ENCODE peak calls at places on chromosomes 11 and 22, in ten cellular contexts. J is psoas muscle, Q is breast epithelium, T is sigmoid colon, Y is A549, B is Panc1, A is neural progenitor cell, U is tibial artery, H is heart right ventricle, V is GM23248. R is an unnamed sample. For H3K4me1, the result is how much of the 10 kb centered on the place peaks cover.

GRCh38 chr11:69080361-69080973 is 31.7 kb downstream of the TPCN2 start:
- DNase-seq in A (no peak), Y (peak), Q (no peak), V (peak), U (no peak), B (no peak), J (no peak), H (no peak), T (no peak), R (no peak)

GRCh38 chr11:30143098-30143705 is 87.6 kb upstream of the FSHB start:
- DNase-seq in A (peak), V (peak), U (no peak), H (no peak), Y (peak), B (peak), Q (no peak), J (no peak), T (no peak), R (no peak)

GRCh38 chr22:46107089-46107664 is 43.1 kb upstream of the PPARA start:
- DNase-seq in Q (peak), T (peak), V (peak), A (no peak), U (no peak), J (peak), Y (no peak), B (no peak), H (no peak), R (peak)

GRCh38 chr11:92707173-92707619 is 262.3 kb upstream of the MTNR1B start:
- DNase-seq in T (no peak), Q (no peak), B (no peak), V (no peak), Y (no peak), J (peak), U (no peak), H (no peak), A (peak), R (no peak)

GRCh38 chr22:38504731-38505594 is 1.1 kb downstream of the DDX17 start:
- DNase-seq in T (peak), V (peak), A (peak), Y (peak), U (peak), Q (no peak), J (peak), B (no peak), H (peak), R (peak)

GRCh38 chr22:33971561-33971961 is 51.3 kb upstream of the LARGE1 start:
- DNase-seq in B (no peak), U (no peak), T (no peak), J (no peak), H (no peak), Q (no peak), V (peak), A (peak), Y (no peak), R (no peak)

GRCh38 chr11:69010964-69011623 is 2.0 kb downstream of the MRGPRF start:
- DNase-seq in A (peak), U (peak), B (no peak), H (peak), Y (peak), V (peak), Q (peak), T (peak), J (peak), R (peak)

GRCh38 chr22:44357962-44358553 is 45.3 kb upstream of the SHISAL1 start:
- DNase-seq in H (no peak), A (peak), V (no peak), Y (no peak), B (no peak), Q (no peak), T (peak), U (no peak), J (peak), R (peak)

GRCh38 chr11:17846852-17847453 is 112.4 kb downstream of the KCNC1 start:
- DNase-seq in B (no peak), U (no peak), Y (peak), A (peak), J (peak), Q (no peak), V (peak), T (no peak), H (peak), R (no peak)

GRCh38 chr11:95521862-95522261 is 267.7 kb downstream of the FAM76B start:
- DNase-seq in Q (no peak), V (no peak), U (no peak), J (no peak), B (no peak), A (no peak), Y (no peak), H (no peak), T (no peak), R (no peak)

GRCh38 chr11:111414267-111414931 is 35.3 kb upstream of the POU2AF1 start:
- DNase-seq in Q (no peak), V (no peak), U (no peak), T (no peak), A (no peak), B (no peak), H (no peak), J (no peak), Y (no peak), R (no peak)

GRCh38 chr11:79896258-79896657 is 455.4 kb upstream of the TENM4 start:
- DNase-seq in A (no peak), T (no peak), V (no peak), Y (no peak), J (no peak), H (no peak), B (no peak), U (no peak), Q (no peak), R (no peak)

GRCh38 chr22:49550766-49551362 is 276.8 kb downstream of the BRD1 start:
- DNase-seq in U (no peak), Y (no peak), B (no peak), T (peak), V (no peak), Q (peak), J (no peak), H (no peak), A (no peak), R (no peak)

GRCh38 chr11:61693897-61694840 is 14.0 kb downstream of the DAGLA start:
- DNase-seq in Q (no peak), T (peak), B (no peak), U (no peak), H (peak), A (no peak), J (no peak), V (no peak), Y (no peak), R (peak)

GRCh38 chr11:133399855-133400625 is 132.3 kb downstream of the OPCML start:
- DNase-seq in U (no peak), J (no peak), Y (no peak), V (no peak), H (no peak), B (no peak), Q (no peak), T (no peak), A (no peak), R (no peak)

GRCh38 chr22:25814685-25815084 is 72.7 kb downstream of the MYO18B start:
- DNase-seq in H (no peak), A (no peak), T (no peak), U (no peak), V (no peak), J (no peak), B (no peak), Q (no peak), Y (no peak), R (no peak)

GRCh38 chr22:50529416-50530279 is at the start of gene TYMP:
- DNase-seq in Q (no peak), H (peak), J (peak), V (peak), T (peak), A (peak), Y (no peak), B (no peak), U (no peak), R (peak)

GRCh38 chr11:18419040-18419439 is 6.9 kb downstream of the LDHC start:
- DNase-seq in H (no peak), U (no peak), Y (no peak), A (no peak), J (no peak), T (no peak), B (no peak), Q (no peak), V (no peak), R (no peak)

DNA sequence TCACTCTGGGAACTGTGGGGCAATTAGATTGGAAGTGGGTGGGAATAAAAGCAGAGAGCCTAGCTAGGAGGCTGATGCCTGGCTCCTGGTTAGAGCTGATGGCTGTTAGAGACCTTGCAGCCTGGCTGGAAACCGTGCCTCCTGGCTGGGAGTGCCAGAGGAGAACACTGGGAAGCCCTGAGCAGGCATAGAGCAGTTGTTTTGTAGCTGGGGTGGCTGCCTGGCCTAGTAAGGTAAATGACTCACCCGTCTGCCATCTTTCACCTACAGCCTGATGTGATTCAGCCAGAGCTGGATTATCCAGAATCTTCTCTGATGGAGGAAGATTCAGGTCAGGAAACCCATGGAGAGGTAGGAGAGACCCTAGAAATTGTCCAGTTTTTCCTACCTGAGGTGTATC is 6.1 kb downstream of the UQCR10 start:
- DNase-seq in B (no peak), A (no peak), Y (peak), Q (no peak), H (no peak), V (peak), J (peak), U (no peak), T (no peak), R (no peak)
- H3K27ac ChIP-seq in B (no peak), A (no peak), Y (peak), Q (no peak), H (peak), V (peak), J (peak), U (no peak), T (no peak), R (no peak)

GRCh38 chr11:36455658-36456111 is 54.4 kb downstream of the TRAF6 start:
- DNase-seq in A (peak), B (no peak), U (peak), Q (no peak), H (peak), Y (peak), V (peak), J (peak), T (peak), R (peak)

GRCh38 chr11:36456136-36456535 is 53.9 kb downstream of the TRAF6 start:
- DNase-seq in Q (no peak), H (no peak), T (no peak), Y (no peak), J (no peak), U (no peak), B (no peak), A (no peak), V (no peak), R (no peak)

GRCh38 chr11:36453678-36454077 is 56.4 kb downstream of the TRAF6 start:
- DNase-seq in U (no peak), B (no peak), Q (no peak), T (no peak), A (no peak), Y (peak), V (peak), J (no peak), H (no peak), R (no peak)

GRCh38 chr11:36454551-36454950 is 55.5 kb downstream of the TRAF6 start:
- DNase-seq in Q (no peak), J (no peak), Y (no peak), V (no peak), B (no peak), H (no peak), T (no peak), A (no peak), U (no peak), R (no peak)

GRCh38 chr11:36454991-36455611 is 55.0 kb downstream of the TRAF6 start:
- DNase-seq in Q (no peak), B (no peak), A (peak), J (no peak), U (no peak), Y (no peak), H (peak), T (no peak), V (peak), R (no peak)
- H3K4me1 ChIP-seq in Q (under half), B (under half), A (under half), J (under half), U (under half), Y (under half), H (half or more), T (under half), V (under half), R (under half)

GRCh38 chr11:108824601-108825000 is 159.7 kb downstream of the DDX10 start:
- DNase-seq in V (no peak), A (no peak), J (no peak), U (no peak), Y (no peak), T (no peak), Q (no peak), B (no peak), H (no peak), R (no peak)
- H3K27ac ChIP-seq in V (no peak), A (no peak), J (no peak), U (no peak), Y (no peak), T (no peak), Q (no peak), B (no peak), H (no peak), R (no peak)

GRCh38 chr22:40605676-40606250 is 30.8 kb downstream of the MRTFA start:
- DNase-seq in B (no peak), A (no peak), Q (no peak), Y (no peak), U (no peak), H (no peak), V (peak), J (no peak), T (no peak), R (no peak)
- H3K4me1 ChIP-seq in B (half or more), A (under half), Q (under half), Y (half or more), U (under half), H (half or more), V (half or more), J (half or more), T (under half), R (under half)

GRCh38 chr11:13503393-13503792 is 7.6 kb upstream of the PTH start:
- DNase-seq in A (no peak), B (no peak), V (no peak), U (no peak), T (no peak), J (no peak), Q (no peak), Y (no peak), H (no peak), R (no peak)

GRCh38 chr11:13502492-13502891 is 6.7 kb upstream of the PTH start:
- DNase-seq in H (no peak), T (no peak), A (no peak), B (no peak), J (no peak), Q (no peak), Y (no peak), U (no peak), V (no peak), R (no peak)
- H3K27ac ChIP-seq in H (no peak), T (no peak), A (no peak), B (no peak), J (no peak), Q (no peak), Y (no peak), U (no peak), V (no peak), R (no peak)

GRCh38 chr11:35079581-35079980 is 59.4 kb upstream of the CD44 start:
- DNase-seq in H (no peak), A (no peak), U (no peak), J (no peak), Y (no peak), V (no peak), Q (no peak), B (no peak), T (no peak), R (no peak)
- H3K4me1 ChIP-seq in H (under half), A (under half), U (under half), J (under half), Y (under half), V (under half), Q (under half), B (half or more), T (under half), R (under half)

GRCh38 chr11:26573896-26574295 is 1.8 kb upstream of the MUC15 start:
- DNase-seq in A (no peak), B (no peak), U (no peak), V (no peak), J (no peak), Y (no peak), T (no peak), Q (no peak), H (no peak), R (no peak)

GRCh38 chr11:26578998-26579635 is 7.1 kb upstream of the MUC15 start:
- DNase-seq in A (no peak), H (no peak), T (no peak), Q (no peak), Y (no peak), V (peak), B (no peak), U (no peak), J (no peak), R (no peak)

GRCh38 chr11:26579683-26580082 is 7.6 kb upstream of the MUC15 start:
- DNase-seq in A (no peak), B (no peak), H (no peak), V (peak), J (no peak), T (no peak), Y (no peak), Q (no peak), U (no peak), R (no peak)

GRCh38 chr11:26572770-26573402 is 823 bp upstream of the MUC15 start:
- DNase-seq in V (no peak), H (no peak), J (no peak), Y (no peak), B (no peak), T (no peak), A (peak), Q (no peak), U (no peak), R (no peak)

DNA sequence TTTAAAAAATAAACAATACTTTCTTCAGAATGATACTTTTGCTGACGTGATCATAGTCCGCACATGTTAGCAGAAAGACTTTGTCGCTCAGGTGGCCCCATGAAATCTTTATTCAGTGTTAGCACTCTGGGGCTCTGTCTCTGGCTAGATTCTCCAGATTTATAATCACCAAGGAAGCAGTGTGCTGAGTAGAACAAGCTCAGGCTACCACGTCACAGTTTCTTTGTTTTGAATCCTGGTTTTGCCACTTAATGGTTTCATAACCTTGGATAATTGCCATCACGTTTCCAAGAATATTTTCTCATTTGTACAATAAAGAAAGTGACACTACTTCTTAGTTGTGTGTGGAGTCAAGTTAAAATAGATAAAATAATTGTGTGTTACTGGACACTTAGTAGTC is 3.9 kb upstream of the MUC15 start:
- DNase-seq in J (no peak), A (no peak), Y (no peak), V (no peak), U (no peak), H (no peak), Q (no peak), T (no peak), B (no peak), R (no peak)
- H3K27ac ChIP-seq in J (no peak), A (no peak), Y (no peak), V (no peak), U (no peak), H (no peak), Q (peak), T (no peak), B (no peak), R (no peak)

GRCh38 chr11:45660717-45661416 is 4.6 kb downstream of the CHST1 start:
- DNase-seq in B (no peak), U (no peak), J (no peak), Q (no peak), H (no peak), V (no peak), T (peak), A (peak), Y (no peak), R (no peak)

GRCh38 chr11:45662096-45662664 is 3.2 kb downstream of the CHST1 start:
- DNase-seq in B (no peak), U (no peak), H (no peak), Y (no peak), T (peak), J (no peak), A (no peak), V (no peak), Q (no peak), R (peak)

GRCh38 chr11:45662665-45663485 is 2.5 kb downstream of the CHST1 start:
- DNase-seq in A (peak), V (peak), B (no peak), Y (peak), H (no peak), J (no peak), T (peak), Q (no peak), U (no peak), R (peak)

GRCh38 chr11:45659818-45660160 is 5.6 kb downstream of the CHST1 start:
- DNase-seq in B (no peak), T (peak), J (no peak), H (no peak), V (no peak), Q (no peak), A (no peak), U (no peak), Y (no peak), R (no peak)

DNA sequence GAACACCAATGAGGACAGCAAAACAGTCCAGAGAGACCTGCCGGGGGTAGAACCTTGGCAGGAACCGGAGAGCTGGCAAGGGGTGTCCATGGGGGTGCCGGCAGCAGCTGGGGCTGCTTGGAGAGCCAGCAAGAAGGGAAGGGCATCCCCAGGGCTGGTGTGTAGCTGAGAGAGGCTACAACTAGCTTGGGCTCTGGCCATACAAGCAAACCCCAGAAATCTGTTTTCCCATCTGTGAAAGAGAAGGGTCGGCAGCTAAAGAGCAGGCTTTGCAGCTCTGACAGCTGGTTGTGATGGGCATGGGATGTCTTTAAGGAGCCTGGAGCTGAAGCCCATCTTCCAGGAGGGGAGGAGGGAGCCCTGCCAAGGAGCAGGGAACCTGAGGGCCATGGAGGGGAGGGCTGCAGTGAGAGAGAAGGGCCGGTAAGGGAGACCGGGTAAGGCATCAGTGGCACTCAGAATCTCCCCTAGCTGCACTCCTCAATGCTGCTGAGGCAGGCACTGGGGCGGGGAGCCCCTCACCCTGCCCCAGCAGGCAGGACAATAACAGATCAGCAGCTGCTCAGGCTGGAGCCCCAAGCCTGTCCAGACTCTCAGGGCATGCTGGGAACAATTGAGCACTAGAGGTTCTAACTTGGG is 3.9 kb downstream of the CHST1 start:
- DNase-seq in V (no peak), T (peak), B (no peak), U (no peak), H (no peak), Y (no peak), J (no peak), Q (no peak), A (no peak), R (peak)
- H3K4me1 ChIP-seq in V (under half), T (under half), B (under half), U (under half), H (half or more), Y (under half), J (under half), Q (under half), A (under half), R (under half)

GRCh38 chr11:134742228-134742612 is 330.2 kb upstream of the B3GAT1 start:
- DNase-seq in B (no peak), V (no peak), H (no peak), J (no peak), T (no peak), A (no peak), Q (no peak), U (no peak), Y (no peak), R (no peak)

GRCh38 chr11:134740590-134741342 is 328.7 kb upstream of the B3GAT1 start:
- DNase-seq in Y (no peak), T (no peak), A (no peak), Q (no peak), J (no peak), H (no peak), U (no peak), V (no peak), B (no peak), R (no peak)

GRCh38 chr11:134743809-134744195 is 331.8 kb upstream of the B3GAT1 start:
- DNase-seq in B (no peak), H (no peak), U (no peak), J (no peak), Y (no peak), V (no peak), A (no peak), T (no peak), Q (no peak), R (no peak)

GRCh38 chr11:134742956-134743808 is 331.1 kb upstream of the B3GAT1 start:
- DNase-seq in A (no peak), B (no peak), Y (no peak), J (no peak), V (no peak), U (no peak), Q (no peak), T (no peak), H (no peak), R (no peak)

GRCh38 chr11:134741453-134742227 is 329.6 kb upstream of the B3GAT1 start:
- DNase-seq in Y (no peak), Q (no peak), J (no peak), T (no peak), A (no peak), V (no peak), B (no peak), U (no peak), H (no peak), R (no peak)
- H3K27ac ChIP-seq in Y (no peak), Q (no peak), J (no peak), T (no peak), A (no peak), V (no peak), B (no peak), U (peak), H (no peak), R (no peak)

GRCh38 chr22:22166941-22167713 is 77.5 kb upstream of the VPREB1 start:
- DNase-seq in H (no peak), B (no peak), Q (no peak), T (no peak), U (no peak), A (no peak), Y (no peak), V (no peak), J (no peak), R (no peak)
- H3K4me1 ChIP-seq in H (under half), B (under half), Q (under half), T (under half), U (under half), A (under half), Y (under half), V (under half), J (under half), R (under half)